ENCODE peak calls at places on chromosomes 1 and 21, in four cellular contexts. One of them, this sample, is unnamed.

GRCh38 chr1:115218696-115219095 is 119.4 kb downstream of the NGF start:
- DNase-seq in NCI-H1417: no peak
- DNase-seq in HCT116: no peak
- DNase-seq in GF-D8: no peak
- DNase-seq in this sample: no peak

GRCh38 chr1:43522776-43523480 is 7.8 kb upstream of the PTPRF start:
- DNase-seq in NCI-H1417: no peak
- DNase-seq in HCT116: peak
- DNase-seq in GF-D8: no peak
- DNase-seq in this sample: no peak

GRCh38 chr1:184376359-184376758 is 10.5 kb upstream of the C1orf21 start:
- DNase-seq in NCI-H1417: no peak
- DNase-seq in HCT116: no peak
- DNase-seq in GF-D8: no peak
- DNase-seq in this sample: no peak

GRCh38 chr1:30881266-30882181 is 27.0 kb downstream of the SDC3 start:
- DNase-seq in NCI-H1417: peak
- DNase-seq in HCT116: no peak
- DNase-seq in GF-D8: no peak
- DNase-seq in this sample: no peak

GRCh38 chr1:2908081-2908480 is 106.6 kb upstream of the TTC34 start:
- DNase-seq in NCI-H1417: no peak
- DNase-seq in HCT116: no peak
- DNase-seq in GF-D8: no peak
- DNase-seq in this sample: no peak

GRCh38 chr1:184296466-184297243 is 90.2 kb upstream of the C1orf21 start:
- DNase-seq in NCI-H1417: no peak
- DNase-seq in HCT116: no peak
- DNase-seq in GF-D8: no peak
- DNase-seq in this sample: peak

GRCh38 chr1:36889846-36890245 is 144.5 kb downstream of the GRIK3 start:
- DNase-seq in NCI-H1417: no peak
- DNase-seq in HCT116: no peak
- DNase-seq in GF-D8: no peak
- DNase-seq in this sample: no peak

GRCh38 chr1:2091611-2092604 is 41.7 kb downstream of the PRKCZ start:
- DNase-seq in NCI-H1417: no peak
- DNase-seq in HCT116: no peak
- DNase-seq in GF-D8: no peak
- DNase-seq in this sample: no peak

GRCh38 chr1:171652234-171652822 is at the start of gene MYOC:
- DNase-seq in NCI-H1417: no peak
- DNase-seq in HCT116: no peak
- DNase-seq in GF-D8: no peak
- DNase-seq in this sample: no peak

GRCh38 chr1:73611681-73612080 is 586.3 kb downstream of the LRRIQ3 start:
- DNase-seq in NCI-H1417: no peak
- DNase-seq in HCT116: no peak
- DNase-seq in GF-D8: no peak
- DNase-seq in this sample: no peak

GRCh38 chr1:39398278-39399010 is 93.0 kb upstream of the BMP8A start:
- DNase-seq in NCI-H1417: peak
- DNase-seq in HCT116: peak
- DNase-seq in GF-D8: peak
- DNase-seq in this sample: peak

GRCh38 chr1:226903819-226904710 is 33.6 kb downstream of the PSEN2 start:
- DNase-seq in NCI-H1417: no peak
- DNase-seq in HCT116: no peak
- DNase-seq in GF-D8: no peak
- DNase-seq in this sample: no peak

GRCh38 chr1:226964068-226964425 is 24.0 kb downstream of the COQ8A start:
- DNase-seq in NCI-H1417: no peak
- DNase-seq in HCT116: no peak
- DNase-seq in GF-D8: no peak
- DNase-seq in this sample: no peak

GRCh38 chr1:150516050-150516591 is 569 bp downstream of the FALEC start:
- DNase-seq in NCI-H1417: peak
- DNase-seq in HCT116: no peak
- DNase-seq in GF-D8: peak
- DNase-seq in this sample: no peak

GRCh38 chr21:39373634-39374033 is 24.7 kb upstream of the HMGN1 start:
- DNase-seq in NCI-H1417: peak
- DNase-seq in HCT116: no peak
- DNase-seq in GF-D8: peak
- DNase-seq in this sample: no peak

GRCh38 chr1:228037401-228038386 is 30.9 kb downstream of the WNT3A start:
- DNase-seq in NCI-H1417: peak
- DNase-seq in HCT116: no peak
- DNase-seq in GF-D8: no peak
- DNase-seq in this sample: no peak

GRCh38 chr1:17874231-17874630 is 119.1 kb downstream of the ACTL8 start:
- DNase-seq in NCI-H1417: no peak
- DNase-seq in HCT116: no peak
- DNase-seq in GF-D8: no peak
- DNase-seq in this sample: no peak

GRCh38 chr1:151939789-151940188 is 30.5 kb upstream of the THEM4 start:
- DNase-seq in NCI-H1417: no peak
- DNase-seq in HCT116: no peak
- DNase-seq in GF-D8: no peak
- DNase-seq in this sample: no peak

GRCh38 chr1:52552505-52553371 is at the start of gene TUT4:
- DNase-seq in NCI-H1417: peak
- DNase-seq in HCT116: peak
- DNase-seq in GF-D8: peak
- DNase-seq in this sample: no peak

GRCh38 chr1:162011337-162012012 is 12.2 kb downstream of the OLFML2B start:
- DNase-seq in NCI-H1417: no peak
- DNase-seq in HCT116: no peak
- DNase-seq in GF-D8: no peak
- DNase-seq in this sample: no peak

GRCh38 chr1:95723346-95723745 is 489.3 kb downstream of the RWDD3 start:
- DNase-seq in NCI-H1417: no peak
- DNase-seq in HCT116: no peak
- DNase-seq in GF-D8: no peak
- DNase-seq in this sample: no peak

GRCh38 chr1:201525196-201525778 is 13.6 kb upstream of the NAV1 start:
- DNase-seq in NCI-H1417: no peak
- DNase-seq in HCT116: no peak
- DNase-seq in GF-D8: no peak
- DNase-seq in this sample: no peak

GRCh38 chr1:232280910-232281309 is 349.0 kb downstream of the SIPA1L2 start:
- DNase-seq in NCI-H1417: no peak
- DNase-seq in HCT116: no peak
- DNase-seq in GF-D8: no peak
- DNase-seq in this sample: no peak

GRCh38 chr1:168135982-168136708 is 585 bp downstream of the GPR161 start:
- DNase-seq in NCI-H1417: peak
- DNase-seq in HCT116: no peak
- DNase-seq in GF-D8: no peak
- DNase-seq in this sample: no peak

GRCh38 chr1:239952348-239953307 is 139.1 kb upstream of the FMN2 start:
- DNase-seq in NCI-H1417: peak
- DNase-seq in HCT116: no peak
- DNase-seq in GF-D8: no peak
- DNase-seq in this sample: no peak

GRCh38 chr1:150683914-150684313 is 13.0 kb downstream of the GOLPH3L start:
- DNase-seq in NCI-H1417: peak
- DNase-seq in HCT116: no peak
- DNase-seq in GF-D8: no peak
- DNase-seq in this sample: no peak

GRCh38 chr1:25161981-25162380 is 70.3 kb downstream of the SYF2 start:
- DNase-seq in NCI-H1417: no peak
- DNase-seq in HCT116: no peak
- DNase-seq in GF-D8: no peak
- DNase-seq in this sample: no peak

GRCh38 chr1:17239420-17239819 is 9.5 kb upstream of the PADI3 start:
- DNase-seq in NCI-H1417: peak
- DNase-seq in HCT116: peak
- DNase-seq in GF-D8: peak
- DNase-seq in this sample: peak

GRCh38 chr21:24649691-24650090 is 957.6 kb downstream of the MRPL39 start:
- DNase-seq in NCI-H1417: no peak
- DNase-seq in HCT116: no peak
- DNase-seq in GF-D8: no peak
- DNase-seq in this sample: no peak

This sample was measured in glomerular endothelial cell.